ENCODE peak calls at places on chromosomes 13 and 19, in eight cellular contexts. One of them, this sample, is unnamed.

GRCh38 chr13:52127783-52128702 is 830 bp downstream of the NEK5 start:
- DNase-seq in PC-3: peak; percentile 79
- DNase-seq in foreskin fibroblast: peak; percentile 78
- DNase-seq in bronchial epithelial cell: peak; percentile 76
- DNase-seq in body of pancreas: peak; percentile 72
- DNase-seq in heart right ventricle: peak; percentile 66
- DNase-seq in fibroblast of mammary gland: peak; percentile 61
- DNase-seq in CD8-positive, alpha-beta T cell: peak; percentile 66
- DNase-seq in this sample: peak; percentile 80

GRCh38 chr13:40074338-40074737 is 418.9 kb downstream of the COG6 start:
- DNase-seq in PC-3: no peak
- DNase-seq in foreskin fibroblast: no peak
- DNase-seq in bronchial epithelial cell: no peak
- DNase-seq in body of pancreas: no peak
- DNase-seq in heart right ventricle: no peak
- DNase-seq in fibroblast of mammary gland: peak; percentile 69
- DNase-seq in CD8-positive, alpha-beta T cell: no peak
- DNase-seq in this sample: no peak

GRCh38 chr13:112664501-112665203 is 25.2 kb upstream of the ATP11A start:
- DNase-seq in PC-3: no peak
- DNase-seq in foreskin fibroblast: peak; percentile 25
- DNase-seq in bronchial epithelial cell: peak; percentile 13
- DNase-seq in body of pancreas: no peak
- DNase-seq in heart right ventricle: no peak
- DNase-seq in fibroblast of mammary gland: peak; percentile 17
- DNase-seq in CD8-positive, alpha-beta T cell: no peak
- DNase-seq in this sample: peak; percentile 45

GRCh38 chr19:3608750-3609322 is 2.2 kb upstream of the TBXA2R start:
- DNase-seq in PC-3: no peak
- DNase-seq in foreskin fibroblast: no peak
- DNase-seq in bronchial epithelial cell: no peak
- DNase-seq in body of pancreas: no peak
- DNase-seq in heart right ventricle: peak; percentile 70
- DNase-seq in fibroblast of mammary gland: no peak
- DNase-seq in CD8-positive, alpha-beta T cell: no peak
- DNase-seq in this sample: no peak

GRCh38 chr19:34364830-34365462 is at the start of gene GPI:
- DNase-seq in PC-3: peak; percentile 42
- DNase-seq in foreskin fibroblast: peak; percentile 80
- DNase-seq in bronchial epithelial cell: peak; percentile 13
- DNase-seq in body of pancreas: peak; percentile 78
- DNase-seq in heart right ventricle: peak; percentile 51
- DNase-seq in fibroblast of mammary gland: peak; percentile 29
- DNase-seq in CD8-positive, alpha-beta T cell: peak; percentile 81
- DNase-seq in this sample: peak; percentile 64

GRCh38 chr13:102152790-102153189 is 249.1 kb downstream of the FGF14 start:
- DNase-seq in PC-3: no peak
- DNase-seq in foreskin fibroblast: no peak
- DNase-seq in bronchial epithelial cell: no peak
- DNase-seq in body of pancreas: no peak
- DNase-seq in heart right ventricle: no peak
- DNase-seq in fibroblast of mammary gland: no peak
- DNase-seq in CD8-positive, alpha-beta T cell: no peak
- DNase-seq in this sample: no peak

GRCh38 chr13:85993567-85993966 is 194.3 kb upstream of the SLITRK6 start:
- DNase-seq in PC-3: no peak
- DNase-seq in foreskin fibroblast: no peak
- DNase-seq in bronchial epithelial cell: no peak
- DNase-seq in body of pancreas: no peak
- DNase-seq in heart right ventricle: no peak
- DNase-seq in fibroblast of mammary gland: no peak
- DNase-seq in CD8-positive, alpha-beta T cell: no peak
- DNase-seq in this sample: no peak

GRCh38 chr13:113089693-113090414 is 15.7 kb upstream of the F7 start:
- DNase-seq in PC-3: no peak
- DNase-seq in foreskin fibroblast: no peak
- DNase-seq in bronchial epithelial cell: no peak
- DNase-seq in body of pancreas: no peak
- DNase-seq in heart right ventricle: no peak
- DNase-seq in fibroblast of mammary gland: no peak
- DNase-seq in CD8-positive, alpha-beta T cell: no peak
- DNase-seq in this sample: no peak

GRCh38 chr19:35551091-35551810 is 5.8 kb downstream of the TMEM147 start:
- DNase-seq in PC-3: no peak
- DNase-seq in foreskin fibroblast: no peak
- DNase-seq in bronchial epithelial cell: no peak
- DNase-seq in body of pancreas: no peak
- DNase-seq in heart right ventricle: no peak
- DNase-seq in fibroblast of mammary gland: no peak
- DNase-seq in CD8-positive, alpha-beta T cell: no peak
- DNase-seq in this sample: no peak

GRCh38 chr19:35546532-35546931 is 1.1 kb downstream of the TMEM147 start:
- DNase-seq in PC-3: no peak
- DNase-seq in foreskin fibroblast: no peak
- DNase-seq in bronchial epithelial cell: no peak
- DNase-seq in body of pancreas: no peak
- DNase-seq in heart right ventricle: no peak
- DNase-seq in fibroblast of mammary gland: no peak
- DNase-seq in CD8-positive, alpha-beta T cell: no peak
- DNase-seq in this sample: no peak

GRCh38 chr19:35549879-35550523 is 4.6 kb downstream of the TMEM147 start:
- DNase-seq in PC-3: no peak
- DNase-seq in foreskin fibroblast: no peak
- DNase-seq in bronchial epithelial cell: no peak
- DNase-seq in body of pancreas: peak; percentile 88
- DNase-seq in heart right ventricle: no peak
- DNase-seq in fibroblast of mammary gland: no peak
- DNase-seq in CD8-positive, alpha-beta T cell: no peak
- DNase-seq in this sample: no peak

GRCh38 chr19:35545855-35546381 is 492 bp downstream of the TMEM147 start:
- DNase-seq in PC-3: peak; percentile 23
- DNase-seq in foreskin fibroblast: peak; percentile 67
- DNase-seq in bronchial epithelial cell: no peak
- DNase-seq in body of pancreas: peak; percentile 60
- DNase-seq in heart right ventricle: peak; percentile 34
- DNase-seq in fibroblast of mammary gland: no peak
- DNase-seq in CD8-positive, alpha-beta T cell: no peak
- DNase-seq in this sample: peak; percentile 47

DNA sequence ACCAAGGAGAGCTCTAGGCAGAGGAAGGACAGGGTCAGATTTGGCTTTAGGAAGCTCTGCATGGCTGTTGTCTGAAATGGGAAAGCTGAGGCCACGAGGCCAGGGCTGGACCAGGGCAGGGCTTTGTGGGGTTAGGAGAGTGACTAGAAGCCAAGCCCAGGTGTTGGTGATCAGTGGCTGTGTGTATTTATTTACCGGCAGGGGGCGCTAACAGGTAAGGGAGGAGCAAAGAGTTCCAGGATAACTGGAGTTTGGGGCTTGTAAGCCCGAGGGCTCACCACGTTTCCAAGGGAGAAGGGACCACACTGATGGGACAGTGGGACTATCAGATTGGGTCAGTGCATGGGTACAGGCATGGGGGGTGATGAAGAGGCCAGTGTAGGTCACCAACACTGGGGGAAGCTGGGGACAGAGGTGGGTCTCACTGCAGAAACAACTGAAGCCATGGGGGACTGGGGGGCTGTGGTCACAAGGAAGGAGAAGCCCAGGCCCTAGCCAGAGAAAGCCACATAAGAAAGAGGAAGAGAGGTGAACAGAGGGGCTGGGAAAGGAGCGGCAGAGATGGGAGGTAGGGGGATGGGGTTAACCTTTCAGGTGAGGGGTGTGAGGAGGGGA is 3.9 kb downstream of the TMEM147 start:
- DNase-seq in PC-3: peak; percentile 65
- DNase-seq in foreskin fibroblast: peak; percentile 80
- DNase-seq in bronchial epithelial cell: peak; percentile 42
- DNase-seq in body of pancreas: peak; percentile 70
- DNase-seq in heart right ventricle: peak; percentile 55
- DNase-seq in fibroblast of mammary gland: peak; percentile 69
- DNase-seq in CD8-positive, alpha-beta T cell: peak; percentile 69
- DNase-seq in this sample: peak; percentile 79
- TF ChIP-seq CTCF in PC-3: peak; percentile 78
- TF ChIP-seq CTCF in foreskin fibroblast: peak; percentile 61
- TF ChIP-seq CTCF in bronchial epithelial cell: peak; percentile 80
- TF ChIP-seq CTCF in body of pancreas: peak; percentile 83
- TF ChIP-seq CTCF in heart right ventricle: peak; percentile 77
- TF ChIP-seq CTCF in fibroblast of mammary gland: peak; percentile 67
- TF ChIP-seq CTCF in CD8-positive, alpha-beta T cell: peak; percentile 51
- TF ChIP-seq CTCF in this sample: peak; percentile 76

GRCh38 chr13:59584101-59584500 is 579.6 kb downstream of the DIAPH3 start:
- DNase-seq in PC-3: no peak
- DNase-seq in foreskin fibroblast: no peak
- DNase-seq in bronchial epithelial cell: no peak
- DNase-seq in body of pancreas: no peak
- DNase-seq in heart right ventricle: no peak
- DNase-seq in fibroblast of mammary gland: no peak
- DNase-seq in CD8-positive, alpha-beta T cell: no peak
- DNase-seq in this sample: no peak

GRCh38 chr13:59588717-59589067 is 575.0 kb downstream of the DIAPH3 start:
- DNase-seq in PC-3: no peak
- DNase-seq in foreskin fibroblast: no peak
- DNase-seq in bronchial epithelial cell: no peak
- DNase-seq in body of pancreas: no peak
- DNase-seq in heart right ventricle: no peak
- DNase-seq in fibroblast of mammary gland: no peak
- DNase-seq in CD8-positive, alpha-beta T cell: no peak
- DNase-seq in this sample: no peak

GRCh38 chr13:59587030-59587429 is 576.7 kb downstream of the DIAPH3 start:
- DNase-seq in PC-3: no peak
- DNase-seq in foreskin fibroblast: no peak
- DNase-seq in bronchial epithelial cell: no peak
- DNase-seq in body of pancreas: no peak
- DNase-seq in heart right ventricle: no peak
- DNase-seq in fibroblast of mammary gland: no peak
- DNase-seq in CD8-positive, alpha-beta T cell: no peak
- DNase-seq in this sample: no peak

GRCh38 chr13:59584902-59585670 is 578.6 kb downstream of the DIAPH3 start:
- DNase-seq in PC-3: peak; percentile 20
- DNase-seq in foreskin fibroblast: no peak
- DNase-seq in bronchial epithelial cell: no peak
- DNase-seq in body of pancreas: no peak
- DNase-seq in heart right ventricle: no peak
- DNase-seq in fibroblast of mammary gland: no peak
- DNase-seq in CD8-positive, alpha-beta T cell: no peak
- DNase-seq in this sample: peak; percentile 35

DNA sequence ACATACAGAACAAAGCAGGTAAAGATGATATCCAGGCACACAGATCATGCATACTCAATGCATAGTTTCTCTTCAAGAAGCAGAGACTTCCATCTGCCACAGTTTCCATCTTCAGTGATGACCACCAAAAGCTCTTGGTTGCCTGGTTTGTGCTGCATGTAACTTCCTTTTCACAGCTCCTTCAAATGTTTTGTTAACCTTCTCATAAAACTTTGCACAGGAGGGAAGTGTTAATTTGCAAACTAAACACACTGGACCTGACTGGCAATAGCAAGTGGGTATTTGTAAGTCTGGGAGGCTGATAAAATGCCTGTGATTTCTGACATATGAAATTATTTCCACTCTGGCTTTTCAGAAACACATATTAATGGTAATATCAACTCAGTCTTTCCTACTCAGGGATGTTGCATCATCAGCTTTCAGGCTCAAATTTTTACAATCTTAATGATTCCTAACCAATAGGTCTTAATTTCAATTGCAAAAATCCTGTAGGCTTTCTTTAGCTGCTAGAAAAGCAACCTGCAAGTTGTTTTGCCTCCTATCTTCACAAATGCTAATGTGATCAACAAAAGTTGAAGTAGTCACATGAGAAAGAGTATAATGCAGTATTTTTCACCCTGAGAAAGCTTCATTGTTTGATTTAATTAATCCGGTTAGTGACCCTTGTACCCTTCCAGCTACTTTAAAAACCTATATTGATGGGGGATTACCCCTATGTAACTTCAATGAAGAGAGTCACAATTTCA is 575.6 kb downstream of the DIAPH3 start:
- DNase-seq in PC-3: no peak
- DNase-seq in foreskin fibroblast: no peak
- DNase-seq in bronchial epithelial cell: no peak
- DNase-seq in body of pancreas: no peak
- DNase-seq in heart right ventricle: no peak
- DNase-seq in fibroblast of mammary gland: no peak
- DNase-seq in CD8-positive, alpha-beta T cell: no peak
- DNase-seq in this sample: no peak
- H3K4me3 ChIP-seq in PC-3: no peak overlapping the region
- H3K4me3 ChIP-seq in foreskin fibroblast: no peak overlapping the region
- H3K4me3 ChIP-seq in bronchial epithelial cell: no peak overlapping the region
- H3K4me3 ChIP-seq in body of pancreas: no peak overlapping the region
- H3K4me3 ChIP-seq in heart right ventricle: no peak overlapping the region
- H3K4me3 ChIP-seq in fibroblast of mammary gland: no peak overlapping the region
- H3K4me3 ChIP-seq in CD8-positive, alpha-beta T cell: no peak overlapping the region
- H3K4me3 ChIP-seq in this sample: no peak overlapping the region

DNA sequence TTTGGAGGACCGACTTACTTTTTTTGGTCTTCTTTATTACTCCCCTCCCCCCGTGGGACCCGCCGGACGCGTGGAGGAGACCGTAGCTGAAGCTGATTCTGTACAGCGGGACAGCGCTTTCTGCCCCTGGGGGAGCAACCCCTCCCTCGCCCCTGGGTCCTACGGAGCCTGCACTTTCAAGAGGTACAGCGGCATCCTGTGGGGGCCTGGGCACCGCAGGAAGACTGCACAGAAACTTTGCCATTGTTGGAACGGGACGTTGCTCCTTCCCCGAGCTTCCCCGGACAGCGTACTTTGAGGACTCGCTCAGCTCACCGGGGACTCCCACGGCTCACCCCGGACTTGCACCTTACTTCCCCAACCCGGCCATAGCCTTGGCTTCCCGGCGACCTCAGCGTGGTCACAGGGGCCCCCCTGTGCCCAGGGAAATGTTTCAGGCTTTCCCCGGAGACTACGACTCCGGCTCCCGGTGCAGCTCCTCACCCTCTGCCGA is 409 bp downstream of the FOSB start:
- DNase-seq in PC-3: no peak
- DNase-seq in foreskin fibroblast: peak; percentile 57
- DNase-seq in bronchial epithelial cell: no peak
- DNase-seq in body of pancreas: peak; percentile 51
- DNase-seq in heart right ventricle: no peak
- DNase-seq in fibroblast of mammary gland: no peak
- DNase-seq in CD8-positive, alpha-beta T cell: peak; percentile 66
- DNase-seq in this sample: peak; percentile 42
- TF ChIP-seq CTCF in PC-3: no peak
- TF ChIP-seq CTCF in foreskin fibroblast: no peak
- TF ChIP-seq CTCF in bronchial epithelial cell: peak; percentile 1
- TF ChIP-seq CTCF in body of pancreas: no peak
- TF ChIP-seq CTCF in heart right ventricle: no peak
- TF ChIP-seq CTCF in fibroblast of mammary gland: peak; percentile 19
- TF ChIP-seq CTCF in CD8-positive, alpha-beta T cell: no peak
- TF ChIP-seq CTCF in this sample: no peak

GRCh38 chr13:98285317-98285716 is 108.2 kb upstream of the RNF113B start:
- DNase-seq in PC-3: no peak
- DNase-seq in foreskin fibroblast: no peak
- DNase-seq in bronchial epithelial cell: no peak
- DNase-seq in body of pancreas: no peak
- DNase-seq in heart right ventricle: no peak
- DNase-seq in fibroblast of mammary gland: no peak
- DNase-seq in CD8-positive, alpha-beta T cell: no peak
- DNase-seq in this sample: peak; percentile 35

GRCh38 chr13:98289339-98289935 is 112.4 kb upstream of the RNF113B start:
- DNase-seq in PC-3: no peak
- DNase-seq in foreskin fibroblast: no peak
- DNase-seq in bronchial epithelial cell: no peak
- DNase-seq in body of pancreas: no peak
- DNase-seq in heart right ventricle: no peak
- DNase-seq in fibroblast of mammary gland: no peak
- DNase-seq in CD8-positive, alpha-beta T cell: no peak
- DNase-seq in this sample: no peak

GRCh38 chr13:98286814-98287213 is 109.7 kb upstream of the RNF113B start:
- DNase-seq in PC-3: no peak
- DNase-seq in foreskin fibroblast: no peak
- DNase-seq in bronchial epithelial cell: no peak
- DNase-seq in body of pancreas: no peak
- DNase-seq in heart right ventricle: no peak
- DNase-seq in fibroblast of mammary gland: no peak
- DNase-seq in CD8-positive, alpha-beta T cell: no peak
- DNase-seq in this sample: no peak

GRCh38 chr13:98284677-98285076 is 107.6 kb upstream of the RNF113B start:
- DNase-seq in PC-3: no peak
- DNase-seq in foreskin fibroblast: no peak
- DNase-seq in bronchial epithelial cell: no peak
- DNase-seq in body of pancreas: peak; percentile 39
- DNase-seq in heart right ventricle: no peak
- DNase-seq in fibroblast of mammary gland: no peak
- DNase-seq in CD8-positive, alpha-beta T cell: no peak
- DNase-seq in this sample: no peak

DNA sequence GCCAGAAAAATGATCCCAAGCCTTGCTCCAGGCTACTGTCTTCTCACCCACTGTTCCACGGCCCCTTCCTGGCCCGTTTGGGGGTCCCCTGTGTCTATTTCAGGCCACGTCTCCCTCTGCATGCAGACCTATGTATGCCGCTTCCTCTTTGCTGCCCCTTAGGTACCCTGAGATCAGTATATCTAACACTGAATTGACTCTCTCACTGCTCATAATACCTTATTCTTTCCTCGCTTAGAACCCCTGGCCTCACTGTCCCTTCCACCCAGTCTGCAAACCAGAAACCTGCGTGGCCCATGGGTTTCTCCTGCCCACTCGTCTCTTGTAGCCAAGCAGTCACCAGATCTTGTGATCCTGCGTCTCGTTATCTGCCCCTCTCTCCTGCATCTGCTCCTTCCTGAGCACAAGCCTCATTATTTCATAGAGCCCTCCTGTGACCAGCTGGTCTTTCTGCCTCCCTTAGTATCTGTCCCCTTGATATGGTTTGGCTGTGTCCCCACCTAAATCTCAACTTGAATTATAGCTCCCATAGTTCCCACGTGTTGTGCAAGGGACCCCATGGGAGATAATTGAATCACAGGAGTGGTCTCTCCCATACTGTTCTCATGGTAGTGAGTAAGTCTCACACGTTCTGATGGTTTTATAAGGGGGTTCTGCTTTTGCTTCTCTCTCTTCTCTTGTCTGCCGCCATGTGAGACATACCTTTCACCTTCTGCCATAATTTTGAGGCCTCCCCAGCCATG is 109.0 kb upstream of the RNF113B start:
- DNase-seq in PC-3: no peak
- DNase-seq in foreskin fibroblast: no peak
- DNase-seq in bronchial epithelial cell: no peak
- DNase-seq in body of pancreas: no peak
- DNase-seq in heart right ventricle: no peak
- DNase-seq in fibroblast of mammary gland: no peak
- DNase-seq in CD8-positive, alpha-beta T cell: no peak
- DNase-seq in this sample: no peak
- H3K4me3 ChIP-seq in PC-3: no peak overlapping the region
- H3K4me3 ChIP-seq in foreskin fibroblast: no peak overlapping the region
- H3K4me3 ChIP-seq in bronchial epithelial cell: no peak overlapping the region
- H3K4me3 ChIP-seq in body of pancreas: no peak overlapping the region
- H3K4me3 ChIP-seq in heart right ventricle: no peak overlapping the region
- H3K4me3 ChIP-seq in fibroblast of mammary gland: no peak overlapping the region
- H3K4me3 ChIP-seq in CD8-positive, alpha-beta T cell: no peak overlapping the region
- H3K4me3 ChIP-seq in this sample: no peak overlapping the region

This sample was measured in epithelial cell of esophagus.